ENCODE peak calls at places on chromosome 15, in five cellular contexts. One of them, this sample, is unnamed.
A peak's percentile ranks its signal among the peaks of the same experiment; 100 is the strongest.

GRCh38 chr15:99546436-99547100 is 19.2 kb upstream of the MEF2A start:
- DNase-seq in mesenteric fat pad: no peak
- DNase-seq in NCI-H2029 treated with DMSO at 0.1 percent for 48 hours: no peak
- DNase-seq in mucosa of gallbladder: no peak
- DNase-seq in BJ: no peak
- DNase-seq in this sample: no peak

GRCh38 chr15:99555089-99555488 is 10.7 kb upstream of the MEF2A start:
- DNase-seq in mesenteric fat pad: no peak
- DNase-seq in NCI-H2029 treated with DMSO at 0.1 percent for 48 hours: no peak
- DNase-seq in mucosa of gallbladder: no peak
- DNase-seq in BJ: no peak
- DNase-seq in this sample: no peak

GRCh38 chr15:64232400-64232799 is 69.6 kb upstream of the PPIB start:
- DNase-seq in mesenteric fat pad: no peak
- DNase-seq in NCI-H2029 treated with DMSO at 0.1 percent for 48 hours: no peak
- DNase-seq in mucosa of gallbladder: no peak
- DNase-seq in BJ: no peak
- DNase-seq in this sample: peak; percentile 34

GRCh38 chr15:88060383-88060782 is 196.2 kb downstream of the NTRK3 start:
- DNase-seq in mesenteric fat pad: no peak
- DNase-seq in NCI-H2029 treated with DMSO at 0.1 percent for 48 hours: no peak
- DNase-seq in mucosa of gallbladder: no peak
- DNase-seq in BJ: no peak
- DNase-seq in this sample: no peak

GRCh38 chr15:64143276-64143675 is 8.3 kb upstream of the SNX22 start:
- DNase-seq in mesenteric fat pad: no peak
- DNase-seq in NCI-H2029 treated with DMSO at 0.1 percent for 48 hours: no peak
- DNase-seq in mucosa of gallbladder: no peak
- DNase-seq in BJ: no peak
- DNase-seq in this sample: no peak

GRCh38 chr15:83733206-83733605 is 79.3 kb downstream of the ADAMTSL3 start:
- DNase-seq in mesenteric fat pad: no peak
- DNase-seq in NCI-H2029 treated with DMSO at 0.1 percent for 48 hours: no peak
- DNase-seq in mucosa of gallbladder: no peak
- DNase-seq in BJ: no peak
- DNase-seq in this sample: no peak

GRCh38 chr15:94265009-94265408 is 33.6 kb downstream of the MCTP2 start:
- DNase-seq in mesenteric fat pad: no peak
- DNase-seq in NCI-H2029 treated with DMSO at 0.1 percent for 48 hours: no peak
- DNase-seq in mucosa of gallbladder: no peak
- DNase-seq in BJ: no peak
- DNase-seq in this sample: no peak

GRCh38 chr15:62474771-62475124 is 309.7 kb upstream of the C2CD4B start:
- DNase-seq in mesenteric fat pad: no peak
- DNase-seq in NCI-H2029 treated with DMSO at 0.1 percent for 48 hours: no peak
- DNase-seq in mucosa of gallbladder: no peak
- DNase-seq in BJ: peak; percentile 51
- DNase-seq in this sample: no peak

GRCh38 chr15:81880833-81881232 is 165.0 kb downstream of the MEX3B start:
- DNase-seq in mesenteric fat pad: no peak
- DNase-seq in NCI-H2029 treated with DMSO at 0.1 percent for 48 hours: no peak
- DNase-seq in mucosa of gallbladder: no peak
- DNase-seq in BJ: no peak
- DNase-seq in this sample: no peak

GRCh38 chr15:35243758-35244157 is 158.7 kb upstream of the NANOGP8 start:
- DNase-seq in mesenteric fat pad: no peak
- DNase-seq in NCI-H2029 treated with DMSO at 0.1 percent for 48 hours: no peak
- DNase-seq in mucosa of gallbladder: no peak
- DNase-seq in BJ: no peak
- DNase-seq in this sample: no peak

GRCh38 chr15:82146990-82147461 is 101.2 kb upstream of the MEX3B start:
- DNase-seq in mesenteric fat pad: no peak
- DNase-seq in NCI-H2029 treated with DMSO at 0.1 percent for 48 hours: no peak
- DNase-seq in mucosa of gallbladder: no peak
- DNase-seq in BJ: no peak
- DNase-seq in this sample: no peak

GRCh38 chr15:59594493-59594942 is 17.1 kb upstream of the GCNT3 start:
- DNase-seq in mesenteric fat pad: no peak
- DNase-seq in NCI-H2029 treated with DMSO at 0.1 percent for 48 hours: no peak
- DNase-seq in mucosa of gallbladder: peak; percentile 68
- DNase-seq in BJ: peak; percentile 9
- DNase-seq in this sample: peak; percentile 96

GRCh38 chr15:99029358-99029871 is 21.8 kb upstream of the PGPEP1L start:
- DNase-seq in mesenteric fat pad: no peak
- DNase-seq in NCI-H2029 treated with DMSO at 0.1 percent for 48 hours: no peak
- DNase-seq in mucosa of gallbladder: no peak
- DNase-seq in BJ: no peak
- DNase-seq in this sample: no peak

GRCh38 chr15:62618432-62618831 is 424.1 kb upstream of the TPM1 start:
- DNase-seq in mesenteric fat pad: no peak
- DNase-seq in NCI-H2029 treated with DMSO at 0.1 percent for 48 hours: no peak
- DNase-seq in mucosa of gallbladder: no peak
- DNase-seq in BJ: peak; percentile 57
- DNase-seq in this sample: no peak

GRCh38 chr15:99249270-99249817 is at the start of gene TTC23:
- DNase-seq in mesenteric fat pad: no peak
- DNase-seq in NCI-H2029 treated with DMSO at 0.1 percent for 48 hours: no peak
- DNase-seq in mucosa of gallbladder: peak; percentile 46
- DNase-seq in BJ: peak; percentile 84
- DNase-seq in this sample: peak; percentile 73

GRCh38 chr15:78915341-78916087 is 29.3 kb downstream of the CTSH start:
- DNase-seq in mesenteric fat pad: peak; percentile 85
- DNase-seq in NCI-H2029 treated with DMSO at 0.1 percent for 48 hours: no peak
- DNase-seq in mucosa of gallbladder: peak; percentile 53
- DNase-seq in BJ: no peak
- DNase-seq in this sample: no peak

GRCh38 chr15:99439524-99439835 is 126.3 kb upstream of the MEF2A start:
- DNase-seq in mesenteric fat pad: no peak
- DNase-seq in NCI-H2029 treated with DMSO at 0.1 percent for 48 hours: no peak
- DNase-seq in mucosa of gallbladder: no peak
- DNase-seq in BJ: no peak
- DNase-seq in this sample: no peak

GRCh38 chr15:51830279-51830806 is 890 bp downstream of the TMOD3 start:
- DNase-seq in mesenteric fat pad: no peak
- DNase-seq in NCI-H2029 treated with DMSO at 0.1 percent for 48 hours: no peak
- DNase-seq in mucosa of gallbladder: peak; percentile 20
- DNase-seq in BJ: no peak
- DNase-seq in this sample: peak; percentile 41

This sample was measured in small intestine.